ENCODE peak calls at places on chromosomes 2 and 18, in nine cellular contexts. One of them, this sample, is unnamed.

GRCh38 chr2:99158599-99158998 is 3.8 kb downstream of the LIPT1 start:
- DNase-seq in glutamatergic neuron: no peak
- DNase-seq in adipocyte: no peak
- DNase-seq in adrenal gland: no peak
- DNase-seq in T-helper 2 cell: peak
- DNase-seq in NCI-H510A treated with DMSO at 0.1 percent for 48 hours: no peak
- DNase-seq in mesothelial cell of epicardium: no peak
- DNase-seq in MCF 10A: no peak
- DNase-seq in germinal center: no peak
- DNase-seq in this sample: no peak

GRCh38 chr2:177314194-177314593 is 49.7 kb upstream of the NFE2L2 start:
- DNase-seq in glutamatergic neuron: no peak
- DNase-seq in adipocyte: peak
- DNase-seq in adrenal gland: no peak
- DNase-seq in T-helper 2 cell: no peak
- DNase-seq in NCI-H510A treated with DMSO at 0.1 percent for 48 hours: no peak
- DNase-seq in mesothelial cell of epicardium: no peak
- DNase-seq in MCF 10A: peak
- DNase-seq in germinal center: no peak
- DNase-seq in this sample: no peak

GRCh38 chr2:212831671-212832199 is 293.1 kb upstream of the ERBB4 start:
- DNase-seq in glutamatergic neuron: no peak
- DNase-seq in adipocyte: no peak
- DNase-seq in adrenal gland: no peak
- DNase-seq in T-helper 2 cell: no peak
- DNase-seq in NCI-H510A treated with DMSO at 0.1 percent for 48 hours: no peak
- DNase-seq in mesothelial cell of epicardium: no peak
- DNase-seq in MCF 10A: no peak
- DNase-seq in germinal center: no peak
- DNase-seq in this sample: no peak

GRCh38 chr18:48546411-48546810 is 7.6 kb downstream of the CTIF start:
- DNase-seq in glutamatergic neuron: no peak
- DNase-seq in adipocyte: peak
- DNase-seq in adrenal gland: peak
- DNase-seq in T-helper 2 cell: no peak
- DNase-seq in NCI-H510A treated with DMSO at 0.1 percent for 48 hours: no peak
- DNase-seq in mesothelial cell of epicardium: no peak
- DNase-seq in MCF 10A: no peak
- DNase-seq in germinal center: no peak
- DNase-seq in this sample: no peak

GRCh38 chr2:145654746-145655145 is 1134.8 kb upstream of the ZEB2 start:
- DNase-seq in glutamatergic neuron: no peak
- DNase-seq in adipocyte: no peak
- DNase-seq in adrenal gland: no peak
- DNase-seq in T-helper 2 cell: no peak
- DNase-seq in NCI-H510A treated with DMSO at 0.1 percent for 48 hours: no peak
- DNase-seq in mesothelial cell of epicardium: no peak
- DNase-seq in MCF 10A: no peak
- DNase-seq in germinal center: no peak
- DNase-seq in this sample: no peak

GRCh38 chr18:10482985-10483949 is 28.8 kb downstream of the APCDD1 start:
- DNase-seq in glutamatergic neuron: no peak
- DNase-seq in adipocyte: no peak
- DNase-seq in adrenal gland: peak
- DNase-seq in T-helper 2 cell: peak
- DNase-seq in NCI-H510A treated with DMSO at 0.1 percent for 48 hours: no peak
- DNase-seq in mesothelial cell of epicardium: no peak
- DNase-seq in MCF 10A: no peak
- DNase-seq in germinal center: peak
- DNase-seq in this sample: peak

GRCh38 chr18:27109403-27109802 is 75.7 kb downstream of the CHST9 start:
- DNase-seq in glutamatergic neuron: no peak
- DNase-seq in adipocyte: no peak
- DNase-seq in adrenal gland: no peak
- DNase-seq in T-helper 2 cell: no peak
- DNase-seq in NCI-H510A treated with DMSO at 0.1 percent for 48 hours: no peak
- DNase-seq in mesothelial cell of epicardium: no peak
- DNase-seq in MCF 10A: no peak
- DNase-seq in germinal center: no peak
- DNase-seq in this sample: no peak

GRCh38 chr2:46878886-46879285 is 36.7 kb downstream of the MCFD2 start:
- DNase-seq in glutamatergic neuron: peak
- DNase-seq in adipocyte: peak
- DNase-seq in adrenal gland: peak
- DNase-seq in T-helper 2 cell: no peak
- DNase-seq in NCI-H510A treated with DMSO at 0.1 percent for 48 hours: no peak
- DNase-seq in mesothelial cell of epicardium: no peak
- DNase-seq in MCF 10A: no peak
- DNase-seq in germinal center: no peak
- DNase-seq in this sample: no peak

GRCh38 chr2:32688511-32688910 is 60.7 kb downstream of the TTC27 start:
- DNase-seq in glutamatergic neuron: no peak
- DNase-seq in adipocyte: peak
- DNase-seq in adrenal gland: no peak
- DNase-seq in T-helper 2 cell: no peak
- DNase-seq in NCI-H510A treated with DMSO at 0.1 percent for 48 hours: no peak
- DNase-seq in mesothelial cell of epicardium: no peak
- DNase-seq in MCF 10A: peak
- DNase-seq in germinal center: no peak
- DNase-seq in this sample: no peak

GRCh38 chr18:59874166-59874565 is 25.6 kb upstream of the PMAIP1 start:
- DNase-seq in glutamatergic neuron: no peak
- DNase-seq in adipocyte: peak
- DNase-seq in adrenal gland: no peak
- DNase-seq in T-helper 2 cell: no peak
- DNase-seq in NCI-H510A treated with DMSO at 0.1 percent for 48 hours: no peak
- DNase-seq in mesothelial cell of epicardium: no peak
- DNase-seq in MCF 10A: peak
- DNase-seq in germinal center: no peak
- DNase-seq in this sample: no peak

GRCh38 chr2:16180631-16181030 is 240.3 kb downstream of the MYCN start:
- DNase-seq in glutamatergic neuron: no peak
- DNase-seq in adipocyte: no peak
- DNase-seq in adrenal gland: no peak
- DNase-seq in T-helper 2 cell: no peak
- DNase-seq in NCI-H510A treated with DMSO at 0.1 percent for 48 hours: no peak
- DNase-seq in mesothelial cell of epicardium: no peak
- DNase-seq in MCF 10A: no peak
- DNase-seq in germinal center: no peak
- DNase-seq in this sample: no peak

GRCh38 chr2:231627384-231628156 is 34.9 kb downstream of the TEX44 start:
- DNase-seq in glutamatergic neuron: no peak
- DNase-seq in adipocyte: peak
- DNase-seq in adrenal gland: no peak
- DNase-seq in T-helper 2 cell: no peak
- DNase-seq in NCI-H510A treated with DMSO at 0.1 percent for 48 hours: no peak
- DNase-seq in mesothelial cell of epicardium: no peak
- DNase-seq in MCF 10A: no peak
- DNase-seq in germinal center: no peak
- DNase-seq in this sample: no peak

GRCh38 chr2:237149425-237149824 is 63.7 kb downstream of the COPS8 start:
- DNase-seq in glutamatergic neuron: no peak
- DNase-seq in adipocyte: no peak
- DNase-seq in adrenal gland: no peak
- DNase-seq in T-helper 2 cell: peak
- DNase-seq in NCI-H510A treated with DMSO at 0.1 percent for 48 hours: no peak
- DNase-seq in mesothelial cell of epicardium: no peak
- DNase-seq in MCF 10A: no peak
- DNase-seq in germinal center: no peak
- DNase-seq in this sample: no peak

GRCh38 chr18:25853716-25854465 is 236.5 kb downstream of the SS18 start:
- DNase-seq in glutamatergic neuron: no peak
- DNase-seq in adipocyte: no peak
- DNase-seq in adrenal gland: no peak
- DNase-seq in T-helper 2 cell: no peak
- DNase-seq in NCI-H510A treated with DMSO at 0.1 percent for 48 hours: no peak
- DNase-seq in mesothelial cell of epicardium: no peak
- DNase-seq in MCF 10A: no peak
- DNase-seq in germinal center: no peak
- DNase-seq in this sample: no peak

This sample was measured in NAMALWA.